ENCODE peak calls at places on chromosome 13, in six cellular contexts. Z is GM23338, M is cardiac muscle cell, H is endodermal cell, N is GM12865, Q is AG10803. P is an unnamed sample.
A peak's percentile ranks its signal among the peaks of the same experiment; 100 is the strongest.

GRCh38 chr13:33089311-33089710 is 73.1 kb downstream of the KL start:
- DNase-seq in Z (no peak), M (no peak), H (no peak), N (no peak), Q (no peak), P (no peak)

GRCh38 chr13:79442706-79443105 is 36.7 kb upstream of the RBM26 start:
- DNase-seq in Z (no peak), M (no peak), H (no peak), N (no peak), Q (no peak), P (no peak)

GRCh38 chr13:108700421-108701170 is 71.2 kb downstream of the MYO16 start:
- DNase-seq in Z (peak; percentile 6), M (no peak), H (no peak), N (no peak), Q (no peak), P (peak; percentile 96)

GRCh38 chr13:32428581-32429072 is 697 bp upstream of the N4BP2L1 start:
- DNase-seq in Z (no peak), M (no peak), H (no peak), N (peak; percentile 69), Q (no peak), P (no peak)

GRCh38 chr13:52797176-52797575 is 51.3 kb downstream of the PCDH8 start:
- DNase-seq in Z (no peak), M (no peak), H (no peak), N (no peak), Q (no peak), P (no peak)

GRCh38 chr13:41224113-41225110 is 30.0 kb upstream of the KBTBD7 start:
- DNase-seq in Z (no peak), M (no peak), H (no peak), N (no peak), Q (peak; percentile 88), P (peak; percentile 79)

GRCh38 chr13:28268800-28269223 is 130.5 kb downstream of the PAN3 start:
- DNase-seq in Z (no peak), M (no peak), H (no peak), N (peak; percentile 90), Q (no peak), P (no peak)

GRCh38 chr13:77502104-77502720 is 33.3 kb upstream of the SCEL start:
- DNase-seq in Z (no peak), M (no peak), H (no peak), N (peak; percentile 57), Q (no peak), P (no peak)

GRCh38 chr13:40446365-40446764 is 220.1 kb downstream of the FOXO1 start:
- DNase-seq in Z (no peak), M (no peak), H (no peak), N (no peak), Q (peak; percentile 36), P (peak; percentile 23)

GRCh38 chr13:48449656-48450055 is 36.7 kb upstream of the LPAR6 start:
- DNase-seq in Z (no peak), M (no peak), H (no peak), N (no peak), Q (peak; percentile 5), P (no peak)

GRCh38 chr13:37869756-37870488 is at the start of gene TRPC4:
- DNase-seq in Z (peak; percentile 84), M (peak; percentile 59), H (peak; percentile 92), N (no peak), Q (peak; percentile 80), P (peak; percentile 89)

GRCh38 chr13:96963786-96964475 is 30.3 kb downstream of the OXGR1 start:
- DNase-seq in Z (no peak), M (no peak), H (no peak), N (no peak), Q (no peak), P (peak; percentile 10)

GRCh38 chr13:91017669-91018053 is 329.8 kb upstream of the MIR17HG start:
- DNase-seq in Z (peak; percentile 37), M (no peak), H (peak; percentile 82), N (no peak), Q (no peak), P (no peak)

GRCh38 chr13:91142572-91142971 is 204.9 kb upstream of the MIR17HG start:
- DNase-seq in Z (no peak), M (no peak), H (no peak), N (no peak), Q (peak; percentile 29), P (peak; percentile 51)

GRCh38 chr13:111853766-111854165 is 213.2 kb upstream of the SOX1 start:
- DNase-seq in Z (no peak), M (no peak), H (peak; percentile 47), N (no peak), Q (no peak), P (no peak)

GRCh38 chr13:110228936-110229904 is 77.7 kb downstream of the COL4A1 start:
- DNase-seq in Z (no peak), M (no peak), H (no peak), N (no peak), Q (peak; percentile 78), P (peak; percentile 71)

GRCh38 chr13:26964278-26965057 is 203.9 kb upstream of the GPR12 start:
- DNase-seq in Z (peak; percentile 26), M (peak; percentile 33), H (no peak), N (no peak), Q (no peak), P (peak; percentile 30)

GRCh38 chr13:110259651-110260050 is 47.3 kb downstream of the COL4A1 start:
- DNase-seq in Z (no peak), M (no peak), H (no peak), N (no peak), Q (no peak), P (no peak)

GRCh38 chr13:110922506-110922905 is 7.6 kb upstream of the ANKRD10 start:
- DNase-seq in Z (no peak), M (no peak), H (peak; percentile 53), N (no peak), Q (no peak), P (no peak)

GRCh38 chr13:94707400-94708021 is 4.8 kb downstream of the SOX21 start:
- DNase-seq in Z (peak; percentile 70), M (no peak), H (peak; percentile 86), N (no peak), Q (no peak), P (no peak)

GRCh38 chr13:109095126-109095525 is 465.7 kb downstream of the MYO16 start:
- DNase-seq in Z (no peak), M (no peak), H (no peak), N (no peak), Q (no peak), P (no peak)

GRCh38 chr13:29920018-29920643 is 69.7 kb upstream of the UBL3 start:
- DNase-seq in Z (no peak), M (no peak), H (no peak), N (no peak), Q (no peak), P (no peak)

GRCh38 chr13:46804391-46804815 is 7.4 kb upstream of the ESD start:
- DNase-seq in Z (no peak), M (no peak), H (no peak), N (no peak), Q (peak; percentile 95), P (peak; percentile 95)

GRCh38 chr13:30832845-30833332 is 73.2 kb upstream of the MEDAG start:
- DNase-seq in Z (peak; percentile 33), M (peak; percentile 75), H (peak; percentile 77), N (peak; percentile 34), Q (no peak), P (peak; percentile 71)

GRCh38 chr13:26401578-26402021 is 147.7 kb downstream of the CDK8 start:
- DNase-seq in Z (no peak), M (no peak), H (no peak), N (no peak), Q (no peak), P (no peak)

GRCh38 chr13:25977216-25977615 is 74.6 kb downstream of the SHISA2 start:
- DNase-seq in Z (peak; percentile 93), M (peak; percentile 10), H (peak; percentile 93), N (no peak), Q (no peak), P (no peak)

GRCh38 chr13:48158290-48158689 is 63.4 kb upstream of the MED4 start:
- DNase-seq in Z (no peak), M (no peak), H (no peak), N (peak; percentile 39), Q (no peak), P (no peak)

GRCh38 chr13:31174018-31174417 is 12.3 kb upstream of the HSPH1 start:
- DNase-seq in Z (no peak), M (no peak), H (no peak), N (no peak), Q (peak; percentile 20), P (peak; percentile 78)

DNA sequence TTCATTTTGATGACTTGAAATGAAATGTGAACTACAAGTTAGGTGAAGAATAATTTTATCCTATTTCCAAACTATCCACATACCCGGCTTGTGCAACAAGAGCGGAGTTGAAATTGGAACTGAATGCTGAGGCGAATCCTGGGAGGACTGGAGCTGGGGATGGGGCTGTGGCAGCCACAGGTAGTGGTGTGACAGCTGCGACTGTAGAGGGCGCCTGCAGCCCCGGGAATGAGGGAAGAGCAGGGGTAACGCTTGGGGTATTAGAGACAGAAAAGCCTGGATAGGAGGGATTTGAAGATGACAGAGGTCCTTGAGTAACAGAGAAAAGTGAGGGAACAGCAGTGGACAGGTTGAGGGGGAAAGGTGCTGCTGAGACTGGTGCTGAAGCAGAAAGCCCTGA is 22.0 kb upstream of the STOML3 start:
- DNase-seq in Z (peak; percentile 77), M (no peak), H (peak; percentile 85), N (no peak), Q (no peak), P (no peak)
- TF ChIP-seq CTCF in Z (peak; percentile 79), M (no peak), H (peak; percentile 82), N (no peak), Q (no peak), P (no peak)

DNA sequence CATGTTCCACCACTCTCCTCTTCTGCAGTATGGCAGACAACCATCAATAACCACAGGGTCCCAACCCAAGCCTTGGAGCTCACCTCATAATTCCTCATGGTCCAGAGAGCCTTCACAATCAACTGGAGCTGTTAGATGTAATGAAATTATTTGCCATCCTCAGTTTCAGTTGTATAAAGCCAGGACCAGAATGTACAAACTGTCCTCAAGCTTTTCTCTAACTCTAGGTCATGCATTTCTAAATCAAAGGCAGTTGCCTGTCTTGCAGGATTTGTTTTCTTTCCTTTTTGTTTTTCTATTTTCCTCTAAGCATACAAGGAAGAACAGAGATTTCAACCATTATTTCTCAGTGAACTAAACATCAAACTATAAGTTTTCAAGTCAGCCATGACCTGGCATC is 182.5 kb upstream of the SERP2 start:
- DNase-seq in Z (no peak), M (no peak), H (no peak), N (no peak), Q (no peak), P (no peak)
- H3K4me3 ChIP-seq in Z (no peak overlapping the region), M (no peak overlapping the region), H (no peak overlapping the region), N (no peak overlapping the region), Q (peak overlapping the region; percentile 23), P (no peak overlapping the region)

GRCh38 chr13:99657848-99658265 is 156.6 kb downstream of the TM9SF2 start:
- DNase-seq in Z (peak; percentile 73), M (peak; percentile 32), H (peak; percentile 86), N (no peak), Q (peak; percentile 23), P (peak; percentile 43)
- TF ChIP-seq CTCF in Z (peak; percentile 14), M (no peak), H (peak; percentile 40), N (no peak), Q (no peak), P (peak; percentile 21)

GRCh38 chr13:35512271-35512920 is 35.9 kb upstream of the MAB21L1 start:
- DNase-seq in Z (no peak), M (no peak), H (no peak), N (no peak), Q (peak; percentile 93), P (peak; percentile 95)

GRCh38 chr13:35518337-35518736 is 41.8 kb upstream of the MAB21L1 start:
- DNase-seq in Z (no peak), M (no peak), H (no peak), N (no peak), Q (no peak), P (peak; percentile 9)

GRCh38 chr13:35514166-35514565 is 37.7 kb upstream of the MAB21L1 start:
- DNase-seq in Z (no peak), M (no peak), H (no peak), N (no peak), Q (no peak), P (no peak)

GRCh38 chr13:35514801-35515502 is 38.5 kb upstream of the MAB21L1 start:
- DNase-seq in Z (peak; percentile 42), M (no peak), H (no peak), N (no peak), Q (no peak), P (no peak)
- H3K4me3 ChIP-seq in Z (peak overlapping the region; percentile 21), M (no peak overlapping the region), H (no peak overlapping the region), N (no peak overlapping the region), Q (no peak overlapping the region), P (no peak overlapping the region)